ENCODE peak calls at places on chromosomes 6 and 20, in six cellular contexts. One of them, this sample, is unnamed.
A peak's percentile ranks its signal among the peaks of the same experiment; 100 is the strongest.

GRCh38 chr6:82955841-82956240 is 109.8 kb downstream of the UBE3D start:
- DNase-seq in tibial nerve: no peak
- DNase-seq in H1: no peak
- DNase-seq in cardiac muscle cell: no peak
- DNase-seq in thyroid gland: no peak
- DNase-seq in left ventricle myocardium inferior: no peak
- DNase-seq in this sample: no peak

GRCh38 chr6:7111095-7111690 is 3.4 kb downstream of the RREB1 start:
- DNase-seq in tibial nerve: no peak
- DNase-seq in H1: no peak
- DNase-seq in cardiac muscle cell: no peak
- DNase-seq in thyroid gland: no peak
- DNase-seq in left ventricle myocardium inferior: no peak
- DNase-seq in this sample: no peak

GRCh38 chr20:19758888-19759331 is 852 bp downstream of the RIN2 start:
- DNase-seq in tibial nerve: peak; percentile 44
- DNase-seq in H1: no peak
- DNase-seq in cardiac muscle cell: peak; percentile 85
- DNase-seq in thyroid gland: peak; percentile 82
- DNase-seq in left ventricle myocardium inferior: peak; percentile 87
- DNase-seq in this sample: no peak

GRCh38 chr6:19905584-19905983 is 68.4 kb downstream of the ID4 start:
- DNase-seq in tibial nerve: no peak
- DNase-seq in H1: no peak
- DNase-seq in cardiac muscle cell: no peak
- DNase-seq in thyroid gland: no peak
- DNase-seq in left ventricle myocardium inferior: no peak
- DNase-seq in this sample: no peak

GRCh38 chr6:10742251-10742650 is 5.4 kb upstream of the TMEM14B start:
- DNase-seq in tibial nerve: no peak
- DNase-seq in H1: no peak
- DNase-seq in cardiac muscle cell: no peak
- DNase-seq in thyroid gland: no peak
- DNase-seq in left ventricle myocardium inferior: no peak
- DNase-seq in this sample: no peak

GRCh38 chr6:161487694-161488093 is 213.8 kb upstream of the AGPAT4 start:
- DNase-seq in tibial nerve: no peak
- DNase-seq in H1: no peak
- DNase-seq in cardiac muscle cell: no peak
- DNase-seq in thyroid gland: no peak
- DNase-seq in left ventricle myocardium inferior: no peak
- DNase-seq in this sample: no peak

GRCh38 chr20:237479-237878 is 10.4 kb downstream of the DEFB129 start:
- DNase-seq in tibial nerve: no peak
- DNase-seq in H1: no peak
- DNase-seq in cardiac muscle cell: no peak
- DNase-seq in thyroid gland: no peak
- DNase-seq in left ventricle myocardium inferior: no peak
- DNase-seq in this sample: no peak

GRCh38 chr20:59123011-59123676 is 40.5 kb upstream of the ZNF831 start:
- DNase-seq in tibial nerve: no peak
- DNase-seq in H1: no peak
- DNase-seq in cardiac muscle cell: no peak
- DNase-seq in thyroid gland: no peak
- DNase-seq in left ventricle myocardium inferior: no peak
- DNase-seq in this sample: peak; percentile 35

GRCh38 chr20:36532822-36533221 is 8.5 kb upstream of the MYL9 start:
- DNase-seq in tibial nerve: no peak
- DNase-seq in H1: no peak
- DNase-seq in cardiac muscle cell: no peak
- DNase-seq in thyroid gland: no peak
- DNase-seq in left ventricle myocardium inferior: no peak
- DNase-seq in this sample: no peak

GRCh38 chr20:21516861-21517565 is 3.1 kb upstream of the NKX2-2 start:
- DNase-seq in tibial nerve: no peak
- DNase-seq in H1: no peak
- DNase-seq in cardiac muscle cell: no peak
- DNase-seq in thyroid gland: no peak
- DNase-seq in left ventricle myocardium inferior: no peak
- DNase-seq in this sample: no peak

GRCh38 chr20:21518292-21518991 is 4.6 kb upstream of the NKX2-2 start:
- DNase-seq in tibial nerve: no peak
- DNase-seq in H1: no peak
- DNase-seq in cardiac muscle cell: no peak
- DNase-seq in thyroid gland: no peak
- DNase-seq in left ventricle myocardium inferior: no peak
- DNase-seq in this sample: no peak

GRCh38 chr20:21516180-21516567 is 2.3 kb upstream of the NKX2-2 start:
- DNase-seq in tibial nerve: no peak
- DNase-seq in H1: no peak
- DNase-seq in cardiac muscle cell: no peak
- DNase-seq in thyroid gland: no peak
- DNase-seq in left ventricle myocardium inferior: no peak
- DNase-seq in this sample: no peak

GRCh38 chr20:21519136-21519584 is 5.3 kb upstream of the NKX2-2 start:
- DNase-seq in tibial nerve: no peak
- DNase-seq in H1: no peak
- DNase-seq in cardiac muscle cell: no peak
- DNase-seq in thyroid gland: no peak
- DNase-seq in left ventricle myocardium inferior: no peak
- DNase-seq in this sample: no peak

GRCh38 chr20:21517566-21518277 is 3.9 kb upstream of the NKX2-2 start:
- DNase-seq in tibial nerve: no peak
- DNase-seq in H1: no peak
- DNase-seq in cardiac muscle cell: no peak
- DNase-seq in thyroid gland: no peak
- DNase-seq in left ventricle myocardium inferior: no peak
- DNase-seq in this sample: no peak
- H3K9me3 ChIP-seq in tibial nerve: no peaks in the 10 kb centered on the region
- H3K9me3 ChIP-seq in H1: no peaks in the 10 kb centered on the region
- H3K9me3 ChIP-seq in cardiac muscle cell: no peaks in the 10 kb centered on the region
- H3K9me3 ChIP-seq in thyroid gland: no peaks in the 10 kb centered on the region
- H3K9me3 ChIP-seq in left ventricle myocardium inferior: no peaks in the 10 kb centered on the region
- H3K9me3 ChIP-seq in this sample: no peaks in the 10 kb centered on the region

GRCh38 chr6:305371-306206 is 13.3 kb downstream of the DUSP22 start:
- DNase-seq in tibial nerve: no peak
- DNase-seq in H1: no peak
- DNase-seq in cardiac muscle cell: peak; percentile 31
- DNase-seq in thyroid gland: no peak
- DNase-seq in left ventricle myocardium inferior: no peak
- DNase-seq in this sample: no peak
- H3K9me3 ChIP-seq in tibial nerve: no peaks in the 10 kb centered on the region
- H3K9me3 ChIP-seq in H1: peaks cover 84% of the 10 kb centered on the region
- H3K9me3 ChIP-seq in cardiac muscle cell: peaks cover 8% of the 10 kb centered on the region
- H3K9me3 ChIP-seq in thyroid gland: no peaks in the 10 kb centered on the region
- H3K9me3 ChIP-seq in left ventricle myocardium inferior: no peaks in the 10 kb centered on the region
- H3K9me3 ChIP-seq in this sample: no peaks in the 10 kb centered on the region

GRCh38 chr6:140192018-140192417 is 817.6 kb upstream of the CITED2 start:
- DNase-seq in tibial nerve: no peak
- DNase-seq in H1: no peak
- DNase-seq in cardiac muscle cell: no peak
- DNase-seq in thyroid gland: no peak
- DNase-seq in left ventricle myocardium inferior: no peak
- DNase-seq in this sample: no peak
- H3K9me3 ChIP-seq in tibial nerve: no peaks in the 10 kb centered on the region
- H3K9me3 ChIP-seq in H1: peaks cover 37% of the 10 kb centered on the region
- H3K9me3 ChIP-seq in cardiac muscle cell: no peaks in the 10 kb centered on the region
- H3K9me3 ChIP-seq in thyroid gland: no peaks in the 10 kb centered on the region
- H3K9me3 ChIP-seq in left ventricle myocardium inferior: peaks cover 55% of the 10 kb centered on the region
- H3K9me3 ChIP-seq in this sample: peaks cover 6% of the 10 kb centered on the region

DNA sequence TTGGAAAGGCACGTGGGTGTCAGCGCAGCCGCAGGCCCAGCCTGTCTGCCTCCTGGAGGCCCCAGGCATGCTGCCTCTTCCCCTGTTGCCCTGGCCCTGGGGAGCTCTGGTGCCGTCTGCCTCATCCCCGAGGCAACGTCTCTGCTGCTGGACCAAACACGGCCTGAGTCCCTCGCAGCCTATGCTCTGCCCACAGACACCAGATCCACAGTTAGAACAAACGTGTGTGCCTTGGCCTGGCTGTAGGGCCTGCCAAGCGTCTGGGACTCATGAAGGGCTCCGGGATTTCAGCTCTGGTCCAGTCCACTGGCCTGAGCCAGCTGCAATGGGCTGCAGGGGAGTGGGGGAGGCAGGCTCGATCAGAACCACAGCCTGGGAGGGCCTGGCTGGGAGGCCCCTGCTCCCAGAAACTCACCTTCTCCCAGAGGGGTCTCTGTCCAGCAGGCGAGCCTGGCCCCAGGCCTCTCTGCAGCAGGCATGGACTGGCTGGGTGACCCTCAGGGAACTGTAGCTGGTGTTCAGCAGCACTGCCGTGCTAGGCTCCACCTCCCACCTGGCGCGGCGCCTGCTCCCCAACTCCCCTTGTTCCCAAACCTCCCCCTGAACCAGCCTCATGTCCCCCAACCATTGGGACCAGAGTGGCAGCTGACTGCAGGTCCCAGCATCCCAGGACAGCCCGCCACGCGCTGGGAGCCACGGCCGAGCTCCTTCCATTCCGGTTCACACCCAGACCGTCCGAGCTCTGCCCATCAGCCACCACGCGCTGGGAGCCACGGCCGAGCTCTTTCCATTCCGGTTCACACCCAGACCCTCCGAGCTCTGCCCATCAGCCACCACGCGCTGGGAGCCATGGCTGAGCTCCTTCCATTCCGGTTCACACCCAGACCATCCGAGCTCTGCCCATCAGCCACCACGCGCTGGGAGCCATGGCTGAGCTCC is 197.0 kb downstream of the DLL1 start:
- DNase-seq in tibial nerve: no peak
- DNase-seq in H1: no peak
- DNase-seq in cardiac muscle cell: no peak
- DNase-seq in thyroid gland: no peak
- DNase-seq in left ventricle myocardium inferior: no peak
- DNase-seq in this sample: no peak
- H3K9me3 ChIP-seq in tibial nerve: no peaks in the 10 kb centered on the region
- H3K9me3 ChIP-seq in H1: no peaks in the 10 kb centered on the region
- H3K9me3 ChIP-seq in cardiac muscle cell: no peaks in the 10 kb centered on the region
- H3K9me3 ChIP-seq in thyroid gland: no peaks in the 10 kb centered on the region
- H3K9me3 ChIP-seq in left ventricle myocardium inferior: no peaks in the 10 kb centered on the region
- H3K9me3 ChIP-seq in this sample: no peaks in the 10 kb centered on the region

DNA sequence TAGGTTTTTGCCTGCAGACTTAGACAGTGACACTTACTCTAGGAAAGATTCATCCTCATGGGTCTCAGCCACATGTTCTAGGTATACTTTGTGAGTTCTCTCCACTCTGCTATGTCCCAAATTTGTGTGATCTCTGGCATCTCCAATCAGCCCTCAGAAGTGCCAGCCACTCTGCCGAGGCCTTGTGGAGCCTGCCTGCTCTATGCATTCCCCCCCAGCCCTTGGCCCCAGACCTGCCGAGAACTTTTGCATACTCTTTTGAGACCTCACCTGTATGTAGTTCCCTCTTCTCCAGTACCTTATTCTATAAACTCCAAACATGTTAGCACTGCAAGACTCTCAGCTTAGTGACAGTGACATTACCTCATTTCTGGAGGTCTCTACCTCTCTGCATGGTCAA is 2170.5 kb upstream of the DEFB115 start:
- DNase-seq in tibial nerve: no peak
- DNase-seq in H1: no peak
- DNase-seq in cardiac muscle cell: no peak
- DNase-seq in thyroid gland: no peak
- DNase-seq in left ventricle myocardium inferior: no peak
- DNase-seq in this sample: no peak
- H3K9me3 ChIP-seq in tibial nerve: no peaks in the 10 kb centered on the region
- H3K9me3 ChIP-seq in H1: peaks cover 28% of the 10 kb centered on the region
- H3K9me3 ChIP-seq in cardiac muscle cell: no peaks in the 10 kb centered on the region
- H3K9me3 ChIP-seq in thyroid gland: no peaks in the 10 kb centered on the region
- H3K9me3 ChIP-seq in left ventricle myocardium inferior: peaks cover 3% of the 10 kb centered on the region
- H3K9me3 ChIP-seq in this sample: no peaks in the 10 kb centered on the region

GRCh38 chr6:168130683-168131371 is 51.8 kb upstream of the FRMD1 start:
- DNase-seq in tibial nerve: no peak
- DNase-seq in H1: no peak
- DNase-seq in cardiac muscle cell: no peak
- DNase-seq in thyroid gland: no peak
- DNase-seq in left ventricle myocardium inferior: no peak
- DNase-seq in this sample: no peak

GRCh38 chr6:168128631-168129291 is 49.7 kb upstream of the FRMD1 start:
- DNase-seq in tibial nerve: no peak
- DNase-seq in H1: no peak
- DNase-seq in cardiac muscle cell: no peak
- DNase-seq in thyroid gland: no peak
- DNase-seq in left ventricle myocardium inferior: no peak
- DNase-seq in this sample: no peak

GRCh38 chr6:168129292-168130167 is 50.5 kb upstream of the FRMD1 start:
- DNase-seq in tibial nerve: no peak
- DNase-seq in H1: no peak
- DNase-seq in cardiac muscle cell: no peak
- DNase-seq in thyroid gland: no peak
- DNase-seq in left ventricle myocardium inferior: no peak
- DNase-seq in this sample: no peak

GRCh38 chr6:168131464-168132415 is 52.7 kb upstream of the FRMD1 start:
- DNase-seq in tibial nerve: no peak
- DNase-seq in H1: no peak
- DNase-seq in cardiac muscle cell: peak; percentile 21
- DNase-seq in thyroid gland: no peak
- DNase-seq in left ventricle myocardium inferior: no peak
- DNase-seq in this sample: no peak

DNA sequence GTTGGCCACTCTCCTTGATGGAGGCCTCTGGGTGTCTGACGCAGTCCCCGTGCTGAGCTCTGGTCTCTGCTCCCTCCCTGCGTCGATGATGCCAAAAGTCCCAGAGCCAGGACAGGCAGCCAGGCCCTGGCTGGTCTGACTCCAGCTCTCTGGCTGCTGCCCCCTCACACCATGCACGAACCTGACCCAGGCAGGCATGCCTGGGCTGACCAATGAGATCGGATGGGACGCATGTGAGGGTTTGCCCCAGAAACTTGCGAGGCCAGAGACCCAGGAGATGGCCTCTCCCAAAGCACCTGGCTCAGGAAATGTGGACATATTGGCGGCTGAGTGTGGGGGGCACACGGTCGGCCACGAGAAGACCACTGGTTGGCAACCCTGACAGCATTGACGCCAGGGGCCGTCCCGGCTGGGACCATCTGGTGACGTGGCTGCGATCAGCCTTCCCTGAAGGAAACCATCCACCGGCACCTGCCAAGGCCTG is 51.2 kb upstream of the FRMD1 start:
- DNase-seq in tibial nerve: no peak
- DNase-seq in H1: no peak
- DNase-seq in cardiac muscle cell: no peak
- DNase-seq in thyroid gland: no peak
- DNase-seq in left ventricle myocardium inferior: no peak
- DNase-seq in this sample: no peak
- H3K9me3 ChIP-seq in tibial nerve: no peaks in the 10 kb centered on the region
- H3K9me3 ChIP-seq in H1: no peaks in the 10 kb centered on the region
- H3K9me3 ChIP-seq in cardiac muscle cell: no peaks in the 10 kb centered on the region
- H3K9me3 ChIP-seq in thyroid gland: no peaks in the 10 kb centered on the region
- H3K9me3 ChIP-seq in left ventricle myocardium inferior: no peaks in the 10 kb centered on the region
- H3K9me3 ChIP-seq in this sample: no peaks in the 10 kb centered on the region

GRCh38 chr6:4852938-4853337 is 76.7 kb downstream of the CDYL start:
- DNase-seq in tibial nerve: no peak
- DNase-seq in H1: no peak
- DNase-seq in cardiac muscle cell: no peak
- DNase-seq in thyroid gland: no peak
- DNase-seq in left ventricle myocardium inferior: no peak
- DNase-seq in this sample: no peak
- H3K9me3 ChIP-seq in tibial nerve: no peaks in the 10 kb centered on the region
- H3K9me3 ChIP-seq in H1: no peaks in the 10 kb centered on the region
- H3K9me3 ChIP-seq in cardiac muscle cell: no peaks in the 10 kb centered on the region
- H3K9me3 ChIP-seq in thyroid gland: no peaks in the 10 kb centered on the region
- H3K9me3 ChIP-seq in left ventricle myocardium inferior: no peaks in the 10 kb centered on the region
- H3K9me3 ChIP-seq in this sample: no peaks in the 10 kb centered on the region

This sample was measured in T-helper 17 cell.